ENCODE peak calls at places on chromosomes 7 and 10, in ten cellular contexts. One of them, this sample, is unnamed.

GRCh38 chr10:6232846-6233724 is 30.4 kb downstream of the PFKFB3 start:
- DNase-seq in SW 1271: no peak
- DNase-seq in CD4-positive, alpha-beta T cell: no peak
- DNase-seq in cardiac septum: no peak
- DNase-seq in H9: no peak
- DNase-seq in cardiac fibroblast: no peak
- DNase-seq in glutamatergic neuron: no peak
- DNase-seq in GM23248: no peak
- DNase-seq in GM20000: peak
- DNase-seq in T1000: no peak
- DNase-seq in this sample: no peak

GRCh38 chr7:156079156-156079555 is 266.9 kb upstream of the SHH start:
- DNase-seq in cardiac septum: no peak
- DNase-seq in SW 1271: no peak
- DNase-seq in H9: no peak
- DNase-seq in cardiac fibroblast: no peak
- DNase-seq in T1000: no peak
- DNase-seq in glutamatergic neuron: no peak
- DNase-seq in GM20000: no peak
- DNase-seq in CD4-positive, alpha-beta T cell: no peak
- DNase-seq in GM23248: no peak
- DNase-seq in this sample: no peak

GRCh38 chr10:119398996-119399395 is 143.5 kb downstream of the RGS10 start:
- DNase-seq in T1000: no peak
- DNase-seq in SW 1271: no peak
- DNase-seq in cardiac septum: no peak
- DNase-seq in CD4-positive, alpha-beta T cell: no peak
- DNase-seq in cardiac fibroblast: no peak
- DNase-seq in H9: no peak
- DNase-seq in glutamatergic neuron: no peak
- DNase-seq in GM23248: no peak
- DNase-seq in GM20000: no peak
- DNase-seq in this sample: peak

GRCh38 chr7:80288175-80289122 is 153.8 kb downstream of the GNAI1 start:
- DNase-seq in GM23248: peak
- DNase-seq in T1000: peak
- DNase-seq in glutamatergic neuron: no peak
- DNase-seq in CD4-positive, alpha-beta T cell: no peak
- DNase-seq in cardiac fibroblast: peak
- DNase-seq in cardiac septum: no peak
- DNase-seq in GM20000: no peak
- DNase-seq in H9: peak
- DNase-seq in SW 1271: no peak
- DNase-seq in this sample: peak

GRCh38 chr7:106420741-106421140 is 136.0 kb upstream of the NAMPT start:
- DNase-seq in cardiac septum: no peak
- DNase-seq in GM23248: no peak
- DNase-seq in SW 1271: no peak
- DNase-seq in H9: no peak
- DNase-seq in CD4-positive, alpha-beta T cell: no peak
- DNase-seq in cardiac fibroblast: no peak
- DNase-seq in glutamatergic neuron: no peak
- DNase-seq in GM20000: no peak
- DNase-seq in T1000: no peak
- DNase-seq in this sample: no peak

GRCh38 chr10:31204090-31204489 is 114.9 kb upstream of the ZEB1 start:
- DNase-seq in GM20000: no peak
- DNase-seq in T1000: no peak
- DNase-seq in GM23248: no peak
- DNase-seq in cardiac septum: no peak
- DNase-seq in SW 1271: no peak
- DNase-seq in H9: no peak
- DNase-seq in cardiac fibroblast: peak
- DNase-seq in CD4-positive, alpha-beta T cell: no peak
- DNase-seq in glutamatergic neuron: no peak
- DNase-seq in this sample: peak

GRCh38 chr7:82778021-82778420 is 334.4 kb upstream of the CACNA2D1 start:
- DNase-seq in cardiac septum: no peak
- DNase-seq in GM23248: peak
- DNase-seq in CD4-positive, alpha-beta T cell: no peak
- DNase-seq in GM20000: no peak
- DNase-seq in glutamatergic neuron: no peak
- DNase-seq in T1000: no peak
- DNase-seq in H9: no peak
- DNase-seq in SW 1271: no peak
- DNase-seq in cardiac fibroblast: peak
- DNase-seq in this sample: no peak

GRCh38 chr10:11468126-11468742 is 143.2 kb downstream of the USP6NL start:
- DNase-seq in GM23248: no peak
- DNase-seq in SW 1271: no peak
- DNase-seq in H9: no peak
- DNase-seq in glutamatergic neuron: no peak
- DNase-seq in cardiac fibroblast: peak
- DNase-seq in T1000: no peak
- DNase-seq in GM20000: no peak
- DNase-seq in CD4-positive, alpha-beta T cell: no peak
- DNase-seq in cardiac septum: no peak
- DNase-seq in this sample: no peak

GRCh38 chr10:101063548-101064414 is 2.0 kb downstream of the KAZALD1 start:
- DNase-seq in cardiac fibroblast: no peak
- DNase-seq in SW 1271: no peak
- DNase-seq in CD4-positive, alpha-beta T cell: no peak
- DNase-seq in cardiac septum: no peak
- DNase-seq in T1000: no peak
- DNase-seq in GM23248: no peak
- DNase-seq in GM20000: no peak
- DNase-seq in H9: peak
- DNase-seq in glutamatergic neuron: no peak
- DNase-seq in this sample: no peak

GRCh38 chr7:158367634-158367982 is 220.0 kb downstream of the PTPRN2 start:
- DNase-seq in GM20000: no peak
- DNase-seq in T1000: no peak
- DNase-seq in GM23248: no peak
- DNase-seq in CD4-positive, alpha-beta T cell: no peak
- DNase-seq in glutamatergic neuron: no peak
- DNase-seq in SW 1271: no peak
- DNase-seq in cardiac fibroblast: no peak
- DNase-seq in cardiac septum: no peak
- DNase-seq in H9: no peak
- DNase-seq in this sample: no peak

GRCh38 chr7:16982640-16983103 is 100.9 kb upstream of the AGR3 start:
- DNase-seq in T1000: peak
- DNase-seq in H9: no peak
- DNase-seq in cardiac septum: no peak
- DNase-seq in SW 1271: peak
- DNase-seq in CD4-positive, alpha-beta T cell: peak
- DNase-seq in GM23248: peak
- DNase-seq in glutamatergic neuron: no peak
- DNase-seq in cardiac fibroblast: peak
- DNase-seq in GM20000: peak
- DNase-seq in this sample: no peak

GRCh38 chr10:116826803-116827202 is 22.5 kb upstream of the ENO4 start:
- DNase-seq in cardiac septum: peak
- DNase-seq in glutamatergic neuron: no peak
- DNase-seq in SW 1271: no peak
- DNase-seq in GM20000: no peak
- DNase-seq in cardiac fibroblast: no peak
- DNase-seq in CD4-positive, alpha-beta T cell: no peak
- DNase-seq in GM23248: peak
- DNase-seq in H9: no peak
- DNase-seq in T1000: no peak
- DNase-seq in this sample: no peak

GRCh38 chr10:17273403-17273802 is 45.4 kb downstream of the VIM start:
- DNase-seq in SW 1271: no peak
- DNase-seq in GM20000: no peak
- DNase-seq in GM23248: peak
- DNase-seq in CD4-positive, alpha-beta T cell: no peak
- DNase-seq in cardiac septum: no peak
- DNase-seq in T1000: no peak
- DNase-seq in cardiac fibroblast: peak
- DNase-seq in glutamatergic neuron: no peak
- DNase-seq in H9: no peak
- DNase-seq in this sample: peak

GRCh38 chr7:30430300-30430699 is 48.3 kb downstream of the NOD1 start:
- DNase-seq in SW 1271: no peak
- DNase-seq in glutamatergic neuron: no peak
- DNase-seq in cardiac septum: no peak
- DNase-seq in cardiac fibroblast: peak
- DNase-seq in H9: no peak
- DNase-seq in T1000: no peak
- DNase-seq in GM20000: no peak
- DNase-seq in GM23248: no peak
- DNase-seq in CD4-positive, alpha-beta T cell: no peak
- DNase-seq in this sample: no peak

GRCh38 chr7:91201731-91202130 is 62.5 kb upstream of the FZD1 start:
- DNase-seq in H9: no peak
- DNase-seq in SW 1271: no peak
- DNase-seq in cardiac fibroblast: no peak
- DNase-seq in GM23248: no peak
- DNase-seq in T1000: no peak
- DNase-seq in cardiac septum: no peak
- DNase-seq in GM20000: no peak
- DNase-seq in glutamatergic neuron: no peak
- DNase-seq in CD4-positive, alpha-beta T cell: no peak
- DNase-seq in this sample: no peak

GRCh38 chr7:41027428-41028115 is 675.3 kb downstream of the INHBA start:
- DNase-seq in GM20000: no peak
- DNase-seq in H9: no peak
- DNase-seq in cardiac fibroblast: peak
- DNase-seq in glutamatergic neuron: no peak
- DNase-seq in T1000: no peak
- DNase-seq in cardiac septum: no peak
- DNase-seq in GM23248: peak
- DNase-seq in CD4-positive, alpha-beta T cell: no peak
- DNase-seq in SW 1271: peak
- DNase-seq in this sample: peak

GRCh38 chr7:18808026-18808425 is 309.4 kb downstream of the TWIST1 start:
- DNase-seq in GM20000: no peak
- DNase-seq in H9: no peak
- DNase-seq in glutamatergic neuron: no peak
- DNase-seq in cardiac fibroblast: no peak
- DNase-seq in T1000: no peak
- DNase-seq in SW 1271: no peak
- DNase-seq in GM23248: no peak
- DNase-seq in cardiac septum: no peak
- DNase-seq in CD4-positive, alpha-beta T cell: no peak
- DNase-seq in this sample: no peak

GRCh38 chr10:91247360-91248111 is 27.1 kb downstream of the PCGF5 start:
- DNase-seq in CD4-positive, alpha-beta T cell: no peak
- DNase-seq in cardiac fibroblast: peak
- DNase-seq in GM23248: peak
- DNase-seq in SW 1271: no peak
- DNase-seq in T1000: no peak
- DNase-seq in H9: no peak
- DNase-seq in cardiac septum: no peak
- DNase-seq in GM20000: no peak
- DNase-seq in glutamatergic neuron: no peak
- DNase-seq in this sample: peak

GRCh38 chr7:79507161-79507560 is 53.7 kb upstream of the MAGI2 start:
- DNase-seq in SW 1271: no peak
- DNase-seq in GM20000: no peak
- DNase-seq in CD4-positive, alpha-beta T cell: no peak
- DNase-seq in H9: no peak
- DNase-seq in GM23248: no peak
- DNase-seq in T1000: no peak
- DNase-seq in glutamatergic neuron: no peak
- DNase-seq in cardiac fibroblast: no peak
- DNase-seq in cardiac septum: no peak
- DNase-seq in this sample: no peak

GRCh38 chr10:47339759-47340612 is 8.2 kb upstream of the RBP3 start:
- DNase-seq in cardiac septum: peak
- DNase-seq in SW 1271: no peak
- DNase-seq in T1000: no peak
- DNase-seq in glutamatergic neuron: no peak
- DNase-seq in CD4-positive, alpha-beta T cell: no peak
- DNase-seq in H9: no peak
- DNase-seq in GM23248: no peak
- DNase-seq in GM20000: no peak
- DNase-seq in cardiac fibroblast: no peak
- DNase-seq in this sample: no peak

GRCh38 chr7:818031-818699 is 14.1 kb upstream of the SUN1 start:
- DNase-seq in GM20000: peak
- DNase-seq in cardiac septum: no peak
- DNase-seq in SW 1271: peak
- DNase-seq in H9: no peak
- DNase-seq in GM23248: peak
- DNase-seq in T1000: no peak
- DNase-seq in CD4-positive, alpha-beta T cell: no peak
- DNase-seq in cardiac fibroblast: peak
- DNase-seq in glutamatergic neuron: no peak
- DNase-seq in this sample: peak

GRCh38 chr10:101889256-101890210 is 45.9 kb upstream of the KCNIP2 start:
- DNase-seq in T1000: peak
- DNase-seq in cardiac fibroblast: peak
- DNase-seq in cardiac septum: no peak
- DNase-seq in glutamatergic neuron: peak
- DNase-seq in SW 1271: peak
- DNase-seq in GM20000: peak
- DNase-seq in H9: peak
- DNase-seq in GM23248: peak
- DNase-seq in CD4-positive, alpha-beta T cell: peak
- DNase-seq in this sample: peak

GRCh38 chr10:118990326-118990725 is 39.2 kb upstream of the NANOS1 start:
- DNase-seq in T1000: no peak
- DNase-seq in GM23248: no peak
- DNase-seq in CD4-positive, alpha-beta T cell: no peak
- DNase-seq in cardiac fibroblast: no peak
- DNase-seq in glutamatergic neuron: no peak
- DNase-seq in cardiac septum: no peak
- DNase-seq in SW 1271: no peak
- DNase-seq in GM20000: no peak
- DNase-seq in H9: no peak
- DNase-seq in this sample: no peak

GRCh38 chr7:102321351-102322201 is 34.7 kb downstream of the SPDYE6 start:
- DNase-seq in cardiac septum: peak
- DNase-seq in SW 1271: no peak
- DNase-seq in T1000: no peak
- DNase-seq in GM20000: peak
- DNase-seq in H9: peak
- DNase-seq in glutamatergic neuron: peak
- DNase-seq in cardiac fibroblast: peak
- DNase-seq in GM23248: peak
- DNase-seq in CD4-positive, alpha-beta T cell: no peak
- DNase-seq in this sample: peak

GRCh38 chr7:1351881-1352625 is 107.2 kb downstream of the MICALL2 start:
- DNase-seq in CD4-positive, alpha-beta T cell: no peak
- DNase-seq in glutamatergic neuron: no peak
- DNase-seq in cardiac septum: no peak
- DNase-seq in cardiac fibroblast: no peak
- DNase-seq in GM20000: no peak
- DNase-seq in H9: no peak
- DNase-seq in T1000: no peak
- DNase-seq in GM23248: no peak
- DNase-seq in SW 1271: no peak
- DNase-seq in this sample: no peak

GRCh38 chr10:77889277-77889903 is 37.2 kb downstream of the DLG5 start:
- DNase-seq in GM20000: no peak
- DNase-seq in CD4-positive, alpha-beta T cell: no peak
- DNase-seq in cardiac septum: no peak
- DNase-seq in SW 1271: no peak
- DNase-seq in GM23248: no peak
- DNase-seq in cardiac fibroblast: no peak
- DNase-seq in T1000: no peak
- DNase-seq in glutamatergic neuron: no peak
- DNase-seq in H9: peak
- DNase-seq in this sample: no peak

GRCh38 chr7:48511021-48511579 is 339.8 kb downstream of the ABCA13 start:
- DNase-seq in GM20000: no peak
- DNase-seq in GM23248: no peak
- DNase-seq in T1000: no peak
- DNase-seq in cardiac fibroblast: peak
- DNase-seq in CD4-positive, alpha-beta T cell: no peak
- DNase-seq in H9: no peak
- DNase-seq in glutamatergic neuron: no peak
- DNase-seq in SW 1271: no peak
- DNase-seq in cardiac septum: no peak
- DNase-seq in this sample: no peak